ENCODE peak calls at places on chromosomes 16 and 17, in four cellular contexts. One of them, this sample, is unnamed.

GRCh38 chr16:53207810-53208752 is 153.3 kb downstream of the CHD9 start:
- DNase-seq in WTC11: peak; percentile 29
- DNase-seq in endothelial cell: peak; percentile 42
- DNase-seq in fibroblast of lung: peak; percentile 92
- DNase-seq in this sample: peak; percentile 53

GRCh38 chr17:56681561-56682266 is 88.2 kb downstream of the NOG start:
- DNase-seq in WTC11: no peak
- DNase-seq in endothelial cell: no peak
- DNase-seq in fibroblast of lung: peak; percentile 66
- DNase-seq in this sample: no peak

GRCh38 chr16:47460301-47460754 is 535 bp downstream of the ITFG1 start:
- DNase-seq in WTC11: no peak
- DNase-seq in endothelial cell: no peak
- DNase-seq in fibroblast of lung: no peak
- DNase-seq in this sample: no peak

GRCh38 chr16:69837380-69837779 is 75.2 kb downstream of the WWP2 start:
- DNase-seq in WTC11: no peak
- DNase-seq in endothelial cell: no peak
- DNase-seq in fibroblast of lung: no peak
- DNase-seq in this sample: no peak

GRCh38 chr17:61926831-61927210 is 961 bp downstream of the INTS2 start:
- DNase-seq in WTC11: no peak
- DNase-seq in endothelial cell: no peak
- DNase-seq in fibroblast of lung: peak; percentile 64
- DNase-seq in this sample: no peak

GRCh38 chr17:74085434-74085833 is 118.0 kb upstream of the RPL38 start:
- DNase-seq in WTC11: peak; percentile 52
- DNase-seq in endothelial cell: no peak
- DNase-seq in fibroblast of lung: no peak
- DNase-seq in this sample: no peak

GRCh38 chr17:58147930-58148434 is at the start of gene OR4D1:
- DNase-seq in WTC11: no peak
- DNase-seq in endothelial cell: no peak
- DNase-seq in fibroblast of lung: no peak
- DNase-seq in this sample: no peak

GRCh38 chr17:83196973-83197880 is 117.8 kb downstream of the METRNL start:
- DNase-seq in WTC11: no peak
- DNase-seq in endothelial cell: no peak
- DNase-seq in fibroblast of lung: no peak
- DNase-seq in this sample: no peak

GRCh38 chr17:72134560-72135399 is 14.0 kb downstream of the SOX9 start:
- DNase-seq in WTC11: no peak
- DNase-seq in endothelial cell: no peak
- DNase-seq in fibroblast of lung: peak; percentile 75
- DNase-seq in this sample: no peak

GRCh38 chr16:24430937-24431760 is 108.2 kb upstream of the RBBP6 start:
- DNase-seq in WTC11: no peak
- DNase-seq in endothelial cell: no peak
- DNase-seq in fibroblast of lung: no peak
- DNase-seq in this sample: no peak

GRCh38 chr17:82864721-82865240 is 25.0 kb upstream of the ZNF750 start:
- DNase-seq in WTC11: no peak
- DNase-seq in endothelial cell: no peak
- DNase-seq in fibroblast of lung: no peak
- DNase-seq in this sample: no peak

GRCh38 chr17:51745993-51746392 is 412.5 kb downstream of the CA10 start:
- DNase-seq in WTC11: no peak
- DNase-seq in endothelial cell: no peak
- DNase-seq in fibroblast of lung: no peak
- DNase-seq in this sample: peak; percentile 11

GRCh38 chr17:21304091-21304490 is 19.6 kb downstream of the MAP2K3 start:
- DNase-seq in WTC11: no peak
- DNase-seq in endothelial cell: no peak
- DNase-seq in fibroblast of lung: no peak
- DNase-seq in this sample: no peak

DNA sequence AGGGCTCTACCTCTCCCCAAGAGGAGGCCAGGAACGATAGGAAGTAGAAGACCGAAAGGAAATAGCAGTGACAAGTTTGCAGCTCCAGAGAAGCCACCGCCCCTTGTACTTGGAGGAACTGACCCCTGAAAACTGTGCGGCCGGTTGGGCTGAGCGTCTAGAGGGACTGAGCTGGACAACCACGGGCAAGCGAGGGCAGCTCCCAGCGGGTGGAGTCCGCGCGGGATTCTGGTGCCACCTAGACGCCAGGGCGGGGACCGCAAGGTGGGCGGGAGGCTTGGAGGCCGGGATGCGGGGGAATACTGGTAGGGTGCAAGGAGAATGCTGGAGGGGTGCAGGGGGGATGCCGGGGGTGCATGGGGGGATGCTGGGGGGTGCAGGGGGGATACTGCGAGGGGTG is 1.3 kb upstream of the SLC6A4 start:
- DNase-seq in WTC11: peak; percentile 75
- DNase-seq in endothelial cell: peak; percentile 82
- DNase-seq in fibroblast of lung: peak; percentile 39
- DNase-seq in this sample: peak; percentile 64
- TF ChIP-seq CTCF in WTC11: no peak
- TF ChIP-seq CTCF in endothelial cell: peak; percentile 20
- TF ChIP-seq CTCF in fibroblast of lung: peak; percentile 35
- TF ChIP-seq CTCF in this sample: peak; percentile 49

GRCh38 chr16:87235810-87236515 is 81.2 kb downstream of the C16orf95 start:
- DNase-seq in WTC11: peak; percentile 35
- DNase-seq in endothelial cell: peak; percentile 10
- DNase-seq in fibroblast of lung: no peak
- DNase-seq in this sample: no peak
- TF ChIP-seq CTCF in WTC11: no peak
- TF ChIP-seq CTCF in endothelial cell: no peak
- TF ChIP-seq CTCF in fibroblast of lung: no peak
- TF ChIP-seq CTCF in this sample: peak; percentile 24

GRCh38 chr16:89639385-89639784 is 18.1 kb downstream of the CHMP1A start:
- DNase-seq in WTC11: no peak
- DNase-seq in endothelial cell: no peak
- DNase-seq in fibroblast of lung: no peak
- DNase-seq in this sample: no peak

GRCh38 chr16:89638455-89638854 is 19.1 kb downstream of the CHMP1A start:
- DNase-seq in WTC11: no peak
- DNase-seq in endothelial cell: no peak
- DNase-seq in fibroblast of lung: no peak
- DNase-seq in this sample: no peak

GRCh38 chr16:89633064-89633631 is 19.7 kb downstream of the DPEP1 start:
- DNase-seq in WTC11: no peak
- DNase-seq in endothelial cell: no peak
- DNase-seq in fibroblast of lung: peak; percentile 47
- DNase-seq in this sample: no peak

GRCh38 chr16:89636663-89637062 is 20.8 kb downstream of the CHMP1A start:
- DNase-seq in WTC11: no peak
- DNase-seq in endothelial cell: no peak
- DNase-seq in fibroblast of lung: no peak
- DNase-seq in this sample: no peak

DNA sequence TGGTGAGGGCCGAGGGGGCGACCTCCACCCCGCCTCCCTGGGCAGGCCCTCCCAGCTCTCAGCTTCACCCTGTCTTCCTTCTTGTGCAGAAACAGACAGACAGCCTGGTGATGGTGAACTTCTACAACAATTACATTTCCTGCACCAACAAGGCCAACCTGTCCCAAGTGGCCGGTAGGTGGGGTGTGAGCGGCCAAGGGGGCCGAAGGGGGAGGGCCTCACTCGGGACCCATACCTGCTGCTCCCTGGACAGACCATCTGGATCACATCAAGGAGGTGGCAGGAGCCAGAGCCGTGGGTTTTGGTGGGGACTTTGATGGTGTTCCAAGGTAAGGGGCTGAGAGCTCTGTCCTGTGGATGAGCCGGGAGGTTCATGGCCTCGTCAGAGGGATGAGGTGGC is 20.1 kb downstream of the CHMP1A start:
- DNase-seq in WTC11: no peak
- DNase-seq in endothelial cell: no peak
- DNase-seq in fibroblast of lung: no peak
- DNase-seq in this sample: no peak
- TF ChIP-seq CTCF in WTC11: no peak
- TF ChIP-seq CTCF in endothelial cell: no peak
- TF ChIP-seq CTCF in fibroblast of lung: no peak
- TF ChIP-seq CTCF in this sample: no peak

GRCh38 chr16:3457434-3458252 is 14.2 kb downstream of the NAA60 start:
- DNase-seq in WTC11: peak; percentile 91
- DNase-seq in endothelial cell: peak; percentile 96
- DNase-seq in fibroblast of lung: peak; percentile 86
- DNase-seq in this sample: peak; percentile 81
- TF ChIP-seq CTCF in WTC11: no peak
- TF ChIP-seq CTCF in endothelial cell: peak; percentile 55
- TF ChIP-seq CTCF in fibroblast of lung: peak; percentile 25
- TF ChIP-seq CTCF in this sample: peak; percentile 60

GRCh38 chr17:78759203-78759968 is 22.7 kb downstream of the CYTH1 start:
- DNase-seq in WTC11: no peak
- DNase-seq in endothelial cell: no peak
- DNase-seq in fibroblast of lung: peak; percentile 57
- DNase-seq in this sample: no peak

GRCh38 chr17:78764871-78765270 is 17.2 kb downstream of the CYTH1 start:
- DNase-seq in WTC11: no peak
- DNase-seq in endothelial cell: no peak
- DNase-seq in fibroblast of lung: no peak
- DNase-seq in this sample: no peak

GRCh38 chr17:78763561-78763960 is 18.5 kb downstream of the CYTH1 start:
- DNase-seq in WTC11: no peak
- DNase-seq in endothelial cell: no peak
- DNase-seq in fibroblast of lung: no peak
- DNase-seq in this sample: no peak

GRCh38 chr17:78759969-78760352 is 22.1 kb downstream of the CYTH1 start:
- DNase-seq in WTC11: no peak
- DNase-seq in endothelial cell: no peak
- DNase-seq in fibroblast of lung: no peak
- DNase-seq in this sample: no peak

GRCh38 chr17:78762007-78762406 is 20.1 kb downstream of the CYTH1 start:
- DNase-seq in WTC11: no peak
- DNase-seq in endothelial cell: no peak
- DNase-seq in fibroblast of lung: no peak
- DNase-seq in this sample: no peak
- TF ChIP-seq CTCF in WTC11: no peak
- TF ChIP-seq CTCF in endothelial cell: no peak
- TF ChIP-seq CTCF in fibroblast of lung: no peak
- TF ChIP-seq CTCF in this sample: no peak

DNA sequence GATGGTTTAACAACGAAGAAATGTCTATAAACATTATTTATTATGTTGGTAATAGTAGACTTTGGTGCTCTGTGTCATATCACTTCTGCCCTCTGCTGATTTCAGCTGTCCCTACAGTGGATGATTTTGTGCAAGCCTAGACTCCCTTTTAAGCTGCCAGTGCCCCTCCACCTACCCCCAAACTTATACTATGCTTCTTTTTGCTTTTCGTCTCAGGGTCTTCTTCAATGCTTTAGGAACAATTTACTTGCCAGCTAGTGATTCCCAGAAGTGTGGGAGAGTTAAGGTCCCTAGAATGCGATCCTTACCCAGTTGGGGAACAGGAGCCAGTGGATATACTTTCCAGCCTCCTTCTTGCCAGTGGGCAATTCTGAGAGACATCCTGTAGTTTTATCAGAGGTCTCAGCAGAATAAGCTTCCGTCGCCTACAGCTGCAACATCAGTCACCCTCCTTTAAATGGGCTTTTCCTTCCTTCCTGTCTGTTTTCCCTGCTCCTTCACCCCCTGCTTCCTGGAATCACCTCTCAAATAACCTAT is 4.1 kb downstream of the ICAM2 start:
- DNase-seq in WTC11: no peak
- DNase-seq in endothelial cell: peak; percentile 21
- DNase-seq in fibroblast of lung: no peak
- DNase-seq in this sample: no peak
- TF ChIP-seq CTCF in WTC11: no peak
- TF ChIP-seq CTCF in endothelial cell: no peak
- TF ChIP-seq CTCF in fibroblast of lung: peak; percentile 26
- TF ChIP-seq CTCF in this sample: no peak

GRCh38 chr16:81061307-81061640 is 15.8 kb downstream of the C16orf46 start:
- DNase-seq in WTC11: no peak
- DNase-seq in endothelial cell: no peak
- DNase-seq in fibroblast of lung: no peak
- DNase-seq in this sample: no peak
- TF ChIP-seq CTCF in WTC11: no peak
- TF ChIP-seq CTCF in endothelial cell: no peak
- TF ChIP-seq CTCF in fibroblast of lung: no peak
- TF ChIP-seq CTCF in this sample: no peak

GRCh38 chr16:58678716-58679115 is 5.9 kb downstream of the SLC38A7 start:
- DNase-seq in WTC11: no peak
- DNase-seq in endothelial cell: no peak
- DNase-seq in fibroblast of lung: peak; percentile 24
- DNase-seq in this sample: no peak
- TF ChIP-seq CTCF in WTC11: no peak
- TF ChIP-seq CTCF in endothelial cell: no peak
- TF ChIP-seq CTCF in fibroblast of lung: peak; percentile 22
- TF ChIP-seq CTCF in this sample: no peak

GRCh38 chr16:72995151-72995881 is 52.6 kb downstream of the ZFHX3 start:
- DNase-seq in WTC11: peak; percentile 73
- DNase-seq in endothelial cell: peak; percentile 51
- DNase-seq in fibroblast of lung: no peak
- DNase-seq in this sample: peak; percentile 62
- TF ChIP-seq CTCF in WTC11: peak; percentile 87
- TF ChIP-seq CTCF in endothelial cell: peak; percentile 91
- TF ChIP-seq CTCF in fibroblast of lung: peak; percentile 55
- TF ChIP-seq CTCF in this sample: peak; percentile 66

DNA sequence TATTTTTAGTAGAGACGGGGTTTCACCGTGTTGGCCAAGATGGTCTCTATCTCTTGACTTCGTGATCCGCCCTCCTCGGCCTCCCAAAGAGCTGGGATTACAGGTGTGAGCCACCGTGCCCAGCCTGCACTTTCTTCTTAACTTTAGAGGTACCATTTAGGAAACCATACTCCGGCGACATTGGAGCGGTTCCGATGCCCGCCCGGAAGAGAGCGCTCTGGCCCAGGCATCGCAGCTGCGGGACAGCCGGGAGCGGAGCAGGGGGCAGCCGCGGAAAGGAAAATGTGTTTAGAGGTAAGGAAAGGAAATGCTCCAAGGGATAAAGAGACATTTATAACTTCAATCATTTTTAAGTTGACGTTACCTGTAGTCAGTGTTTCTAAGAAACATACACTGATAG is 6.0 kb upstream of the HS3ST3B1 start:
- DNase-seq in WTC11: no peak
- DNase-seq in endothelial cell: no peak
- DNase-seq in fibroblast of lung: no peak
- DNase-seq in this sample: no peak
- TF ChIP-seq CTCF in WTC11: no peak
- TF ChIP-seq CTCF in endothelial cell: no peak
- TF ChIP-seq CTCF in fibroblast of lung: no peak
- TF ChIP-seq CTCF in this sample: no peak